ENCODE peak calls at places on chromosomes 11 and 22, in five cellular contexts. G is MCF 10A, F is body of pancreas, L is WTC11, B is cardiac muscle cell. N is an unnamed sample.

GRCh38 chr11:35842958-35843357 is 100.9 kb upstream of the LDLRAD3 start:
- DNase-seq in F (no peak), L (no peak), B (no peak), G (no peak), N (no peak)

GRCh38 chr11:75689861-75690641 is 21.2 kb upstream of the MAP6 start:
- DNase-seq in L (no peak), G (no peak), F (no peak), B (no peak), N (no peak)

GRCh38 chr11:60923326-60923725 is 934 bp upstream of the TMEM132A start:
- DNase-seq in G (no peak), L (no peak), B (no peak), F (no peak), N (no peak)

GRCh38 chr11:640021-640706 is 3.1 kb downstream of the DRD4 start:
- DNase-seq in L (no peak), F (no peak), B (no peak), G (no peak), N (no peak)

GRCh38 chr11:72743321-72744221 is 8.6 kb downstream of the ARAP1 start:
- DNase-seq in B (no peak), G (no peak), L (no peak), F (no peak), N (no peak)

GRCh38 chr11:58994171-58994570 is 54.9 kb downstream of the GLYATL1 start:
- DNase-seq in F (no peak), B (no peak), G (no peak), L (no peak), N (no peak)

GRCh38 chr11:75342966-75343870 is 8.2 kb downstream of the ARRB1 start:
- DNase-seq in G (no peak), B (no peak), L (peak), F (peak), N (peak)

GRCh38 chr11:86214710-86215109 is 29.8 kb upstream of the EED start:
- DNase-seq in F (no peak), L (no peak), B (no peak), G (no peak), N (peak)

GRCh38 chr11:95299078-95299611 is 68.1 kb upstream of the SESN3 start:
- DNase-seq in G (no peak), F (no peak), L (no peak), B (no peak), N (no peak)

GRCh38 chr11:95108159-95108611 is 18.5 kb downstream of the ENDOD1 start:
- DNase-seq in F (peak), B (no peak), L (no peak), G (peak), N (peak)

GRCh38 chr11:32893947-32894827 is 1.6 kb downstream of the QSER1 start:
- DNase-seq in B (peak), G (peak), F (peak), L (no peak), N (peak)

GRCh38 chr11:77140231-77140959 is 12.3 kb downstream of the MYO7A start:
- DNase-seq in B (peak), F (peak), G (no peak), L (peak), N (no peak)

GRCh38 chr22:45764051-45764450 is 92.4 kb downstream of the ATXN10 start:
- DNase-seq in F (no peak), G (no peak), B (no peak), L (no peak), N (no peak)

GRCh38 chr11:64173616-64174355 is 7.9 kb upstream of the MACROD1 start:
- DNase-seq in B (no peak), F (no peak), L (no peak), G (no peak), N (no peak)

GRCh38 chr11:102623998-102624397 is 1.1 kb downstream of the MMP20 start:
- DNase-seq in B (no peak), F (no peak), G (no peak), L (no peak), N (no peak)

GRCh38 chr11:118621071-118621815 is 13.8 kb downstream of the PHLDB1 start:
- DNase-seq in B (peak), F (peak), L (peak), G (peak), N (peak)

GRCh38 chr22:38861170-38861874 is 10.7 kb downstream of the CBX6 start:
- DNase-seq in L (no peak), B (no peak), F (no peak), G (no peak), N (no peak)
- TF ChIP-seq CTCF in L (no peak), B (peak), F (no peak), G (no peak), N (peak)

GRCh38 chr22:17785185-17786184 is 11.2 kb upstream of the BID start:
- DNase-seq in B (no peak), G (peak), F (peak), L (peak), N (peak)

GRCh38 chr22:17787159-17788022 is 13.1 kb upstream of the BID start:
- DNase-seq in L (no peak), G (no peak), F (no peak), B (no peak), N (no peak)

GRCh38 chr22:17784776-17785175 is 10.5 kb upstream of the BID start:
- DNase-seq in L (no peak), F (no peak), G (no peak), B (no peak), N (no peak)

GRCh38 chr22:17788023-17788330 is 13.7 kb upstream of the BID start:
- DNase-seq in L (no peak), B (no peak), G (no peak), F (no peak), N (no peak)

DNA sequence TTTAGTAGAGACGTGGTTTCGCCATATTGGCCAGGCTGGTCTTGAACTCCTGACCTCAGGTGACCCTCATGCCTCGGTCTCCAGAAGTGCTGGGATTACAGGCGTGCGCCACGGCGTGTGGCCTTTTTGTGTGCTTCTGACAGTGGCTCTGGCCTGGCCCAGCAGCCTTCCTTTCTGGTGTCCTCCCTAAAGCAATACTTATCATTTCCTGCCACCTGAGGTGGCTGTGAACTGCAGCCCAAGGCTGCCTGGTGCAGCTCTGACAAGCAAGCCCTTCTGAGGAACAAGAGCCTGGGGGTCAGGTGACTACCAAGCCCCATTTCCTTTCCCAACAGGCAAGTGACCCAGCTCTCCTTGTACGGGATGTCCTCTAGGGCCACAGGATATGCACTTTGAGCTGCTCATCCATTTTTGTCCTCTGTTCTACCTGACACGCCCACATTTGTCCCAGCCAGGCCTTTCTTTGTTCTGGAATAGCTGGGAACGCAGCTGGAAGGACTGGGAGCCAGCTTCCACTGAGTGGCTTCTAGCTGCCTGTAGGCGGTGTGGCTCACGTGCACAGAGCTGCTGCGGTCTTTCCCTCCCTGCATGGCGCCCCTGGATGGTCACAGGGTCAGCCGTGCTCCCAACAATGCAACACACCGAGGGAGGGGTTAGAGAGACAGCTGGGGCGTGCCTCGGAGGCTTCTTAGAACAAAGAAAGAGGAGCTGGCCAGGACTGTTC is 12.3 kb upstream of the BID start:
- DNase-seq in B (no peak), F (peak), G (peak), L (peak), N (no peak)
- TF ChIP-seq CTCF in B (no peak), F (no peak), G (no peak), L (no peak), N (no peak)

DNA sequence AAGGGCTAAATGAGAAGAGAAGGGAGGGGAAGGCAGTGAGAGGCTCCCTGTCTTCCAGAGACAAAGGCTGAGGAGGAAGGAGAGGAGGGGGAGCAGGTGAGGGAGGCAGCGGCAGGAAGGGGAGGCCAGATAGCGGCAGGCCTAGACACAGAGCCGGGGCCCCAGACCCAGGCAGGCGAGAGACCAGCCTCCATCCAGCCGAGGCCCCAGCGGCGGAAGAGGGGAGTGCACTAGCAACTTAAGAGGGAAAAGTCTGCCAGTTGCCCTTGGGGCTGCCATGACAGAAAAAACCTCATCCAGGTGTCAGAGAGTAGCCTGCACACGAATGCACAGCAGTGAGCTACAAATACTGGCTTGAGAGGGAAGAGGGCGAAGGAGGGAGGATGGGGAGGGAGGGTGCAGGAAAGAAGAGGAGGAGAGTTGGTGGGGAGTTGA is 46.7 kb downstream of the IGLL1 start:
- DNase-seq in L (peak), B (peak), G (peak), F (no peak), N (peak)
- TF ChIP-seq CTCF in L (no peak), B (peak), G (no peak), F (peak), N (peak)

DNA sequence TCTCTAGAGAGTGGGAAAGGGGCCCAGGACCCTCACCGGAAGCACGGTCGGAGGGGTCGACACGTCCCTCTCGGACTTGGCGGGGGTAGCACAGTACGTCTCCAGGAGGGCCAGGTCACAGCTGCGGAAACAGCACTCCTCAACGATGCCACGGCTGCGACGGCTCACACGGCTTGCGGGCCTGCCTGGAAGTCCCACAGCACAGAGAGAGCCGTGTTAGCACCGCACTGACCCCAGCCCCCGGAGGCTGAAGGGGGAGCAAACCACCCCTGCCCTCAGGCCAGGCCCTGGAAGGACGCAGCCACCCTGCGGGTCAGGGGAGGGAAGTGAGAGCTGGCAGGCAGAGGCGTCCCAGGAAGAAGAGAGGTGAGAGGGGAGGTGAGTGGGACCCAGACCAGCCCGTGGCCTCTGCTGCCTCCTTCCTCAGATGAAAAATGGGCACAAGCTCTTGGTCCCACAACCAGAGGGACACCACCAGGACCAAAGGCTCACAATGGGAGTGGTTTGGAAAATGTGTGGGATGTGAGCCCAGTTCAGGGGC is 5.6 kb downstream of the IGF2 start:
- DNase-seq in B (no peak), G (no peak), L (no peak), F (no peak), N (no peak)
- TF ChIP-seq CTCF in B (no peak), G (no peak), L (no peak), F (no peak), N (no peak)

GRCh38 chr11:113018913-113019312 is 57.7 kb downstream of the NCAM1 start:
- DNase-seq in L (no peak), F (no peak), G (no peak), B (no peak), N (no peak)

GRCh38 chr11:113014731-113015455 is 53.7 kb downstream of the NCAM1 start:
- DNase-seq in G (no peak), B (peak), F (peak), L (no peak), N (no peak)

GRCh38 chr11:113016905-113017304 is 55.7 kb downstream of the NCAM1 start:
- DNase-seq in F (no peak), B (no peak), G (peak), L (no peak), N (no peak)

GRCh38 chr11:113014262-113014661 is 53.0 kb downstream of the NCAM1 start:
- DNase-seq in L (no peak), F (no peak), B (peak), G (no peak), N (no peak)
- TF ChIP-seq CTCF in L (no peak), F (no peak), B (no peak), G (no peak), N (no peak)

GRCh38 chr11:122173587-122173986 is 57.6 kb upstream of the BLID start:
- DNase-seq in B (no peak), F (no peak), G (no peak), L (no peak), N (no peak)

GRCh38 chr11:122177238-122177637 is 61.2 kb upstream of the BLID start:
- DNase-seq in L (no peak), B (no peak), G (no peak), F (no peak), N (no peak)

GRCh38 chr11:122175316-122175715 is 59.3 kb upstream of the BLID start:
- DNase-seq in G (no peak), L (no peak), B (no peak), F (no peak), N (no peak)

GRCh38 chr11:122178795-122179194 is 62.8 kb upstream of the BLID start:
- DNase-seq in G (no peak), L (no peak), F (no peak), B (no peak), N (no peak)

GRCh38 chr11:122176651-122177050 is 60.6 kb upstream of the BLID start:
- DNase-seq in F (no peak), B (no peak), G (no peak), L (no peak), N (no peak)
- TF ChIP-seq CTCF in F (no peak), B (no peak), G (no peak), L (no peak), N (no peak)

DNA sequence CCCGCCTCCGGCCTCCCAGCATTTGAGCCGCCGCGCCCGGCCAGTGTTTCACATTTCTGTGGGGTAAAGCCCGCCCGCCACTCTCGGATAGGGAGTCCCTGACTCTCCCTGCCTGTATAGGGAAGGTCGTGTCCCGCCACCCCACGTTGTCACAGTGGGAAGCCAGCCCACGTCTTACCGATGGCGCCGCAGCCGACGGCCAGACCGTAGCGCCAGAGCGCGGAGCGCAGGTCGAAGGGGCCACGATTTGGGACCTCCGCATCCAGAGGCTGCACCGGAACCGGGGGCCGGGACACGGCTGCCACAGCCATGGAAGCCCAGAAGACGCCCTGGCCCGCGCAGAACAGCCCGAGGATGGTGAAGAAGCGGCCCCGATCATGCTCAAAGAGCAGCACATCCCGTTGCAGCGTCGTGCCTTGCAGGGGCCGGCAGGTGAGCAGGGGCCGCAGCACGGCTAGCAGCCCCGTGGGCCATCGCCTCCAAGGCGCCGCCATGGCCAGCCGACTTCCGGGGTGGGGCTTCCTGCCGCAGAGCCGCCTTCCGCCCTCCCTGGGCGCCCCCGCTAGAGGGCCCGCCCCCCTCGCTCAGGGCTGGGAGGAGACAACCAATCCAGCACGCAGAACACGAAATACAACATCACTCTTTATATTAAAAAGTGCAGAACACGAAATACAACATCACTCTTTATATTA is at the start of gene TMEM223:
- DNase-seq in B (peak), F (peak), G (peak), L (peak), N (peak)
- TF ChIP-seq CTCF in B (no peak), F (peak), G (no peak), L (no peak), N (peak)

DNA sequence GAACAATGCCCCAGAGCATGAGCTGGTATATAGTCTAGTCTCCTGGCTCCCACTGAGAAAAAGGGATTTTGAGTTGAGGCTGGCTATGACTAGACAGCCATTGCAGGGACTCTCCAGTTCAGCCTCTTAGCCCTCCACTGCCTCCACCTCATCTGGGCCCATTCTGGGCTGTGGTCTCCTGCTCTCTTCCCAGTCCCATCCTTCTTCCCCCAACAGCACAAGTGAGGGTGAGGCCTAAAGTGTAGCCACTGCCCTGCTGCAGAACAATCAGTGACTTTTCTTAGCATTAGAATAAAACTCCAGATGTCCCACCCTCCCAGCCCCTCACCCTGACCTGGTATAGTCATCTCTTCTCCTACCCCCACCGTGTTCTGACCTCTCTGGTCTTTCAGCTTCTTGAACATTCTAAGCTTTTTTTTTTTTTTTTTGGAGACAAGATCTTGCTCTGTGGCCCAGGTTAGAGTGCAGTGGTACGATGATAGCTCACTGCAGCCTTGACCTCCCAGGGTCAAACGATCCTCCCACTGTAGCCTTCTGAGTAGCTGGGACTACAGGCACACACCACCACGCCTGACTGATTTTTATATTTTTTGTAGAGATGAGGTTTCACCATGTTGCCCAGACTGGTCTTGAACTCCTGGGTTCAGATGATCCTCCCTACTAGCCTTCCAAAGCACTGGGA is 4.3 kb downstream of the MED15 start:
- DNase-seq in G (no peak), B (no peak), L (no peak), F (no peak), N (no peak)
- TF ChIP-seq CTCF in G (no peak), B (no peak), L (no peak), F (no peak), N (no peak)

DNA sequence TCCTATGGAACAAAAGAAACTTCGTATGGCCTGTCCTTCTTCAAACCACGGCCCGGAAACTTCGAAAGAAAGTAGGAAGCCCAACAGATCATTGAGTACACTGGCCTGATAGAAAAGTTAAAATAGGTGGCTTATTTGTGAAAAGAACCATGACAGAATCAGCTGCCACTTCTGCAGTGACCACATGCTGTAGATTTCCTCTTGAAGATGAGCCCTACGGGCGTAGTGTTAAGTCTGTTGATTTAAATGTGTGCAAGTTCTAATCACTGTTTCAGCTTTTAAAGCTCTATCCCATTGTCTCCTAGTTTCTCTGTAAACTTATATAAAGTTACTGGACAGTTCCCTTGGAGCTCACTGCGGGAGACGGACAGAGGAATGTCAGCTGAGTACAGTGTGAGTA is 17.7 kb downstream of the SAMM50 start:
- DNase-seq in B (no peak), G (no peak), L (no peak), F (no peak), N (no peak)
- TF ChIP-seq CTCF in B (no peak), G (no peak), L (no peak), F (no peak), N (no peak)